ENCODE peak calls at places on chromosomes 16 and 17, in five cellular contexts. One of them, this sample, is unnamed.

GRCh38 chr17:9568957-9569588 is 6.5 kb downstream of the STX8 start:
- DNase-seq in A549: no peak
- DNase-seq in CD4-positive, alpha-beta T cell: no peak
- DNase-seq in endodermal cell: peak
- DNase-seq in HCT116: no peak
- DNase-seq in this sample: no peak

GRCh38 chr17:31554930-31555329 is 163.5 kb downstream of the RAB11FIP4 start:
- DNase-seq in A549: no peak
- DNase-seq in CD4-positive, alpha-beta T cell: no peak
- DNase-seq in endodermal cell: no peak
- DNase-seq in HCT116: no peak
- DNase-seq in this sample: no peak

GRCh38 chr17:80795090-80795609 is 196.5 kb upstream of the CHMP6 start:
- DNase-seq in A549: no peak
- DNase-seq in CD4-positive, alpha-beta T cell: no peak
- DNase-seq in endodermal cell: peak
- DNase-seq in HCT116: no peak
- DNase-seq in this sample: no peak

GRCh38 chr16:1308036-1308976 is 1.1 kb upstream of the UBE2I start:
- DNase-seq in A549: peak
- DNase-seq in CD4-positive, alpha-beta T cell: no peak
- DNase-seq in endodermal cell: no peak
- DNase-seq in HCT116: peak
- DNase-seq in this sample: no peak

GRCh38 chr16:27636453-27637200 is 86.7 kb downstream of the KATNIP start:
- DNase-seq in A549: no peak
- DNase-seq in CD4-positive, alpha-beta T cell: no peak
- DNase-seq in endodermal cell: no peak
- DNase-seq in HCT116: no peak
- DNase-seq in this sample: no peak

GRCh38 chr16:4496305-4496704 is 20.1 kb downstream of the HMOX2 start:
- DNase-seq in A549: peak
- DNase-seq in CD4-positive, alpha-beta T cell: no peak
- DNase-seq in endodermal cell: no peak
- DNase-seq in HCT116: peak
- DNase-seq in this sample: no peak

GRCh38 chr17:3983945-3984484 is 19.8 kb upstream of the ATP2A3 start:
- DNase-seq in A549: peak
- DNase-seq in CD4-positive, alpha-beta T cell: no peak
- DNase-seq in endodermal cell: peak
- DNase-seq in HCT116: no peak
- DNase-seq in this sample: no peak

GRCh38 chr17:796609-797008 is 14.5 kb downstream of the MRM3 start:
- DNase-seq in A549: no peak
- DNase-seq in CD4-positive, alpha-beta T cell: no peak
- DNase-seq in endodermal cell: peak
- DNase-seq in HCT116: no peak
- DNase-seq in this sample: no peak

GRCh38 chr17:44501866-44502265 is 1.3 kb downstream of the GPATCH8 start:
- DNase-seq in A549: no peak
- DNase-seq in CD4-positive, alpha-beta T cell: no peak
- DNase-seq in endodermal cell: no peak
- DNase-seq in HCT116: no peak
- DNase-seq in this sample: no peak

GRCh38 chr16:53078765-53079484 is 24.1 kb downstream of the CHD9 start:
- DNase-seq in A549: no peak
- DNase-seq in CD4-positive, alpha-beta T cell: no peak
- DNase-seq in endodermal cell: no peak
- DNase-seq in HCT116: no peak
- DNase-seq in this sample: no peak

GRCh38 chr16:82633964-82634600 is 7.3 kb downstream of the CDH13 start:
- DNase-seq in A549: no peak
- DNase-seq in CD4-positive, alpha-beta T cell: no peak
- DNase-seq in endodermal cell: peak
- DNase-seq in HCT116: no peak
- DNase-seq in this sample: peak

GRCh38 chr16:86844691-86845090 is 266.3 kb downstream of the FOXL1 start:
- DNase-seq in A549: no peak
- DNase-seq in CD4-positive, alpha-beta T cell: no peak
- DNase-seq in endodermal cell: no peak
- DNase-seq in HCT116: no peak
- DNase-seq in this sample: no peak

GRCh38 chr17:80307994-80308671 is 47.5 kb downstream of the RNF213 start:
- DNase-seq in A549: no peak
- DNase-seq in CD4-positive, alpha-beta T cell: no peak
- DNase-seq in endodermal cell: peak
- DNase-seq in HCT116: no peak
- DNase-seq in this sample: no peak

GRCh38 chr16:72763927-72764628 is 283.9 kb downstream of the ZFHX3 start:
- DNase-seq in A549: no peak
- DNase-seq in CD4-positive, alpha-beta T cell: no peak
- DNase-seq in endodermal cell: no peak
- DNase-seq in HCT116: no peak
- DNase-seq in this sample: no peak

GRCh38 chr17:72136692-72137550 is 16.1 kb downstream of the SOX9 start:
- DNase-seq in A549: peak
- DNase-seq in CD4-positive, alpha-beta T cell: no peak
- DNase-seq in endodermal cell: peak
- DNase-seq in HCT116: peak
- DNase-seq in this sample: no peak

GRCh38 chr17:77995146-77995852 is 36.8 kb downstream of the TNRC6C start:
- DNase-seq in A549: no peak
- DNase-seq in CD4-positive, alpha-beta T cell: no peak
- DNase-seq in endodermal cell: no peak
- DNase-seq in HCT116: no peak
- DNase-seq in this sample: peak

DNA sequence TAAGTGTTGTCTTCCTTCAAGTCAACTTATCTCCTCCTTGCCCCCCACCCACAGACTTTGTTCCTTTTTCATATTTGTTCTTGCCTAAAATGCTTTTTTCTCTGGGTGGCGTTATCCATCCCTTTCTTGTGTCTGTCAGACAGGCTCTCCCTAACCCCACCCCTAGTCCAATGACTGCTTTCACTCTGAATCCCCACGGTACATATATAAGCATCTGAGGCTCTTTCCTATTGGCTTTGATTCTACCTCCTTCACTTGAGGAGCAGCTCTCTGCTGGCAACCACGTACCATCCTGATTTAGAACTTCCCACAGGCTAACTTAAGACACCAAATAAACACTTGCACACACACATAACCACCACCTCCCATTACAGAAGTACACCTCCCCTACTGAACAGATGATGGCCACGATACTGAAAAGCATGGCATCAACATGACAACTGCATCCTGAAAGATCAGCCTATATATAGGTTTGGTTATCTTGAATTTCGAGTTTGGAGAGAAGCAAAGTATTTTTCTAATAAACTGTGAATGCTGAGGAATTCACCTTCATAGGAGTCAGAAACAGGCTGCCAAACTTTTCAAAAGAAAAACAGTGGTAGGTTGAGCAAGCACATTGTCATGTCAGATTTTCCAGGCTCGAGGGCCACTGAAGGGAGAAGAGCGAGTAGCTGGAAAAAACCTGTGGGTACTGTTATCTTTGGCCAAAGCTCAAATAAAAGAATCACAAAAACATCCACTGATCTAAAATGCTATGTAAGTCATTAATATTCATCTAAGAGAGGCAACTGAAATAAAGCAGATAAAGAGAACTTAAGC is 24.3 kb downstream of the STAT3 start:
- DNase-seq in A549: no peak
- DNase-seq in CD4-positive, alpha-beta T cell: no peak
- DNase-seq in endodermal cell: no peak
- DNase-seq in HCT116: no peak
- DNase-seq in this sample: no peak
- H3K27ac ChIP-seq in A549: no peak
- H3K27ac ChIP-seq in CD4-positive, alpha-beta T cell: no peak
- H3K27ac ChIP-seq in endodermal cell: no peak
- H3K27ac ChIP-seq in HCT116: no peak
- H3K27ac ChIP-seq in this sample: no peak

GRCh38 chr17:7856081-7856791 is 1.1 kb downstream of the NAA38 start:
- DNase-seq in A549: no peak
- DNase-seq in CD4-positive, alpha-beta T cell: no peak
- DNase-seq in endodermal cell: peak
- DNase-seq in HCT116: no peak
- DNase-seq in this sample: no peak
- H3K27ac ChIP-seq in A549: peak
- H3K27ac ChIP-seq in CD4-positive, alpha-beta T cell: peak
- H3K27ac ChIP-seq in endodermal cell: peak
- H3K27ac ChIP-seq in HCT116: peak
- H3K27ac ChIP-seq in this sample: peak

DNA sequence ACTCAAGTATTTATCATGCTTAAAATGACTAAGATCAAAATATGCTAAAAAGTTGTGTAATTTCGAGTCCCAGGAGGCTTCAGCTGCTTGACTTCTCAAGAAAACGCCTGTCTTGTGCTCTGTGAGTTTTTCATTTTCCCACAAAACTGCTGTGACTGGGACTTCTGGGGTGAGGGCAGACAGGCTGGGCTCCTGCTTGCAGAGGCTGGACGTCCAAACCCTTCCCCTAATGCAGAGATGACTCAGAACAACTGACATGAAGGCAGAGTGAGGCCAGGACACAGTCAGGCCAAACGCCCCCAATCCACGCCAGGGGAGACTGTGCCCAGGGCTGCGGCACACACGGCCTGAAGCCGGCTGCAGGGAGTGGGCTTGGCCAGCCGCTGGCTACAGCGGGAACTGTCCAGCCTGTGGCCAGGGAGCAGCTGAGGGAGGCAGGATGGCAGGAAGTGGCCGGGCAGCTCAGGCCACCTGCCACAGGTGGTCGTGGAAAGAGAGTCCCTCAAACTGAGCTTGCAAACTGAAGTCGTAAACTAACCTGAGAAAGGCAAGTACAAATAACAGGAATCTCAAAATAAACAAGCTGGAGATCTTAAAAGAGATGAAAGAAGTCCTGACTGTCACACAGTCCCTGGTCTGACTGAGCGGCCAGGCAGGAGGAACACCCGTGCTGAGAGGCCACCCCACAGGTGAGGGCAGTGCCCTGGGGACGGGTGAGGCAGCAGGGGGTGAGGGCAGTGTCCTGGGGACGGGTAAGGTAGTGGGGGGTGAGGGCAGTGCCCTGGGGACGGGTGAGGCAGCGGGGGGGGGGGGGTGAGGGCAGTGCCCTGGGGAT is 21.3 kb upstream of the HEXD start:
- DNase-seq in A549: no peak
- DNase-seq in CD4-positive, alpha-beta T cell: no peak
- DNase-seq in endodermal cell: no peak
- DNase-seq in HCT116: no peak
- DNase-seq in this sample: no peak
- H3K27ac ChIP-seq in A549: no peak
- H3K27ac ChIP-seq in CD4-positive, alpha-beta T cell: no peak
- H3K27ac ChIP-seq in endodermal cell: no peak
- H3K27ac ChIP-seq in HCT116: peak
- H3K27ac ChIP-seq in this sample: no peak

DNA sequence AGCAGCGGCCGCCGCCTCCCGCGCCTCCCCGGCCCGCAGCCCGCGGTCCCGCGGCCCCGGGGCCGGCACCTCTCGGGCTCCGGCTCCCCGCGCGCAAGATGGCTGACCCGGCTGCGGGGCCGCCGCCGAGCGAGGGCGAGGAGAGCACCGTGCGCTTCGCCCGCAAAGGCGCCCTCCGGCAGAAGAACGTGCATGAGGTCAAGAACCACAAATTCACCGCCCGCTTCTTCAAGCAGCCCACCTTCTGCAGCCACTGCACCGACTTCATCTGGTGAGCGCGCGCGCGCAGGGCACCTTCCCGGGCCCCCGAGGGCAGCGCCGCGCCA is 258 bp downstream of the PRKCB start:
- DNase-seq in A549: no peak
- DNase-seq in CD4-positive, alpha-beta T cell: no peak
- DNase-seq in endodermal cell: no peak
- DNase-seq in HCT116: no peak
- DNase-seq in this sample: no peak
- H3K27ac ChIP-seq in A549: no peak
- H3K27ac ChIP-seq in CD4-positive, alpha-beta T cell: peak
- H3K27ac ChIP-seq in endodermal cell: no peak
- H3K27ac ChIP-seq in HCT116: no peak
- H3K27ac ChIP-seq in this sample: peak

GRCh38 chr17:82407255-82407654 is 10.9 kb upstream of the HEXD start:
- DNase-seq in A549: peak
- DNase-seq in CD4-positive, alpha-beta T cell: no peak
- DNase-seq in endodermal cell: no peak
- DNase-seq in HCT116: no peak
- DNase-seq in this sample: no peak
- H3K27ac ChIP-seq in A549: no peak
- H3K27ac ChIP-seq in CD4-positive, alpha-beta T cell: no peak
- H3K27ac ChIP-seq in endodermal cell: no peak
- H3K27ac ChIP-seq in HCT116: peak
- H3K27ac ChIP-seq in this sample: no peak

DNA sequence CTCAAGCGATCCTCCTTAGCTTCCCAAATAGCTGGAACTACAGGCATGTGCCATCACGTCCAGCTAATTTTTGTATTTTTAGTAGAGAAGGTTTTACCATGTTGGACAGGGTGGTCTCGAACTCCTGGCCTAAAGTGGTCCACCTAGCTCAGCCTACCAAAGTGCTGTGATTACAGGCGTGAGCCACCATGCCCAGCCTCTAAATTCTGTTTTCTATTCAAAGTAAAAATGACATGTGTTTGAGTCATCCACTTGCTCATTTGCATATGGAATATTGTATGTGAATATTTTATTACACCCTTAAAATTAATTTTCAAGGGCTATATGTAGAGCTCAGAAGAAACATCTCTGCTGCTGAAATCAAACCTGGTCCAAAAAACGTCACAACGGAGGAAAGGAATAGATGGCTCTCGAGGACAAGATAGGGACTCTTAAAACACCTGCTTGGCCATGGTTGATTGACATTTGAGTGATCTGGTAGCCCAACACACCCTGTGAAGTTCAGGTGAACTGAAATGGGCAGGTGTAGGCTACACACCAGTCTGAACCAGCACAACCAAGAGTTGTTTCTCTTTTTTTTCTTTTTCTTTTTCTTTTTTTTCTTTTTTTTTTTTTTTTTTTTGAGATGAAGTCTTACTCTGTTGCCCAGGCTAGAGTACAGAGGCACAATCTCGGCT is 51.1 kb downstream of the SF3B3 start:
- DNase-seq in A549: no peak
- DNase-seq in CD4-positive, alpha-beta T cell: no peak
- DNase-seq in endodermal cell: no peak
- DNase-seq in HCT116: no peak
- DNase-seq in this sample: no peak
- H3K27ac ChIP-seq in A549: no peak
- H3K27ac ChIP-seq in CD4-positive, alpha-beta T cell: no peak
- H3K27ac ChIP-seq in endodermal cell: no peak
- H3K27ac ChIP-seq in HCT116: no peak
- H3K27ac ChIP-seq in this sample: no peak

GRCh38 chr17:57948555-57949420 is 6.4 kb downstream of the CUEDC1 start:
- DNase-seq in A549: peak
- DNase-seq in CD4-positive, alpha-beta T cell: no peak
- DNase-seq in endodermal cell: peak
- DNase-seq in HCT116: peak
- DNase-seq in this sample: no peak
- H3K27ac ChIP-seq in A549: peak
- H3K27ac ChIP-seq in CD4-positive, alpha-beta T cell: no peak
- H3K27ac ChIP-seq in endodermal cell: peak
- H3K27ac ChIP-seq in HCT116: peak
- H3K27ac ChIP-seq in this sample: peak

This sample was measured in substantia nigra.